ENCODE peak calls at places on chromosomes 4 and X, in nine cellular contexts. E is NCI-H2081 treated with DMSO at 0.1 percent for 48 hours; H is AG04450; P is T-helper 1 cell; W is activated CD4-positive, alpha-beta T cell treated with anti-CD3 and anti-CD28 coated beads for 4 hours; F is AG08395; M is left cardiac atrium; R is stromal cell of bone marrow; Y is CD4-positive, alpha-beta T cell. C is an unnamed sample.

GRCh38 chr4:36042122-36042970 is 202.0 kb downstream of the ARAP2 start:
- DNase-seq in W (no peak), H (no peak), Y (no peak), F (no peak), P (no peak), M (no peak), E (no peak), R (no peak), C (no peak)

GRCh38 chrX:103343105-103343504 is 13.1 kb downstream of the TCEAL7 start:
- DNase-seq in M (no peak), P (peak; percentile 10), H (no peak), W (peak; percentile 23), R (peak; percentile 33), E (no peak), F (peak; percentile 39), Y (peak; percentile 33), C (peak; percentile 1)

GRCh38 chrX:48901069-48901468 is 3.3 kb downstream of the PQBP1 start:
- DNase-seq in H (no peak), P (no peak), Y (no peak), F (no peak), W (no peak), M (no peak), E (no peak), R (no peak), C (no peak)

GRCh38 chr4:77193511-77194236 is 36.7 kb downstream of the CCNG2 start:
- DNase-seq in P (peak; percentile 72), M (peak; percentile 43), E (no peak), F (no peak), W (peak; percentile 77), R (no peak), Y (peak; percentile 60), H (no peak), C (peak; percentile 48)

GRCh38 chr4:118351851-118352827 is 664 bp downstream of the PRSS12 start:
- DNase-seq in P (no peak), F (no peak), W (no peak), E (no peak), R (no peak), M (peak; percentile 20), H (no peak), Y (no peak), C (no peak)

GRCh38 chr4:40548256-40548655 is 81.4 kb downstream of the RBM47 start:
- DNase-seq in Y (no peak), E (no peak), F (peak; percentile 11), M (no peak), P (no peak), R (no peak), H (no peak), W (no peak), C (no peak)

GRCh38 chr4:140684314-140684713 is 71.9 kb downstream of the TBC1D9 start:
- DNase-seq in H (no peak), R (no peak), Y (no peak), W (no peak), E (no peak), P (no peak), F (no peak), M (no peak), C (no peak)

GRCh38 chr4:129526812-129527211 is 430.9 kb downstream of the C4orf33 start:
- DNase-seq in M (no peak), E (no peak), W (no peak), P (no peak), H (no peak), Y (no peak), F (no peak), R (peak; percentile 7), C (no peak)

GRCh38 chrX:68431836-68432235 is 1.5 kb downstream of the OPHN1 start:
- DNase-seq in H (no peak), Y (no peak), M (no peak), W (no peak), E (no peak), F (no peak), R (no peak), P (no peak), C (no peak)

GRCh38 chr4:156971623-156972369 is at the start of gene PDGFC:
- DNase-seq in H (no peak), P (no peak), E (no peak), W (no peak), F (peak; percentile 70), R (no peak), M (peak; percentile 75), Y (no peak), C (no peak)

GRCh38 chr4:39526810-39527295 is 386 bp downstream of the UGDH start:
- DNase-seq in M (no peak), H (no peak), F (no peak), W (no peak), R (no peak), P (no peak), E (no peak), Y (peak; percentile 5), C (no peak)

GRCh38 chr4:165609653-165610052 is 230.8 kb downstream of the CPE start:
- DNase-seq in M (no peak), E (no peak), P (no peak), F (no peak), R (no peak), W (no peak), H (no peak), Y (no peak), C (no peak)

GRCh38 chr4:170047774-170048354 is 21.7 kb upstream of the MFAP3L start:
- DNase-seq in R (peak; percentile 47), E (no peak), P (peak; percentile 43), M (peak; percentile 57), Y (peak; percentile 50), W (peak; percentile 57), F (peak; percentile 45), H (peak; percentile 49), C (no peak)

GRCh38 chr4:7981738-7982394 is 42.2 kb upstream of the AFAP1 start:
- DNase-seq in P (no peak), E (no peak), R (no peak), F (no peak), Y (no peak), M (no peak), H (no peak), W (no peak), C (no peak)

GRCh38 chr4:157655101-157655818 is 434.7 kb downstream of the GRIA2 start:
- DNase-seq in Y (no peak), W (no peak), F (no peak), M (no peak), P (no peak), R (no peak), H (no peak), E (no peak), C (no peak)

GRCh38 chr4:188976644-188977115 is 837.4 kb downstream of the TRIML1 start:
- DNase-seq in R (peak; percentile 49), H (no peak), M (no peak), P (no peak), W (no peak), E (no peak), Y (no peak), F (peak; percentile 33), C (no peak)

GRCh38 chr4:169030575-169030982 is 20.5 kb upstream of the CBR4 start:
- DNase-seq in H (no peak), E (no peak), P (no peak), F (peak; percentile 20), M (no peak), R (no peak), W (no peak), Y (no peak), C (no peak)

GRCh38 chr4:27218013-27218412 is 357.4 kb downstream of the STIM2 start:
- DNase-seq in Y (no peak), R (no peak), H (no peak), M (no peak), P (no peak), F (no peak), E (no peak), W (no peak), C (no peak)

C was measured in KG1.